ENCODE peak calls at places on chromosomes 6 and 20, in six cellular contexts. Y is dorsolateral prefrontal cortex, V is esophagus squamous epithelium, M is endothelial cell, W is upper lobe of left lung, A is AG10803. K is an unnamed sample.

GRCh38 chr6:5471044-5471443 is 209.7 kb downstream of the FARS2 start:
- DNase-seq in Y (no peak), V (no peak), M (peak; percentile 70), W (no peak), A (peak; percentile 66), K (no peak)

GRCh38 chr6:81683928-81684327 is 68.6 kb downstream of the TENT5A start:
- DNase-seq in Y (no peak), V (no peak), M (no peak), W (no peak), A (peak; percentile 3), K (no peak)

GRCh38 chr6:136290406-136291010 is 862 bp upstream of the BCLAF1 start:
- DNase-seq in Y (peak; percentile 75), V (peak; percentile 41), M (peak; percentile 49), W (peak; percentile 60), A (peak; percentile 96), K (peak; percentile 26)

GRCh38 chr6:166637806-166638458 is 10.9 kb upstream of the RPS6KA2 start:
- DNase-seq in Y (no peak), V (no peak), M (no peak), W (peak; percentile 69), A (no peak), K (no peak)

GRCh38 chr20:8398289-8399051 is 266.4 kb downstream of the PLCB1 start:
- DNase-seq in Y (no peak), V (no peak), M (no peak), W (no peak), A (no peak), K (no peak)

GRCh38 chr20:46130534-46130933 is 12.4 kb downstream of the CD40 start:
- DNase-seq in Y (peak; percentile 31), V (no peak), M (no peak), W (no peak), A (no peak), K (no peak)

GRCh38 chr6:42714098-42714761 is 8.2 kb downstream of the PRPH2 start:
- DNase-seq in Y (no peak), V (no peak), M (no peak), W (no peak), A (no peak), K (no peak)

GRCh38 chr6:153965996-153966395 is 73.0 kb upstream of the OPRM1 start:
- DNase-seq in Y (no peak), V (no peak), M (no peak), W (no peak), A (peak; percentile 7), K (no peak)

GRCh38 chr6:130575971-130576370 is 210.2 kb downstream of the TMEM200A start:
- DNase-seq in Y (no peak), V (no peak), M (no peak), W (no peak), A (no peak), K (no peak)

GRCh38 chr6:17258763-17259162 is 22.4 kb upstream of the RBM24 start:
- DNase-seq in Y (no peak), V (no peak), M (no peak), W (no peak), A (no peak), K (no peak)

GRCh38 chr20:36824142-36824940 is 50.8 kb upstream of the DSN1 start:
- DNase-seq in Y (no peak), V (no peak), M (no peak), W (no peak), A (no peak), K (no peak)

GRCh38 chr6:146620655-146621054 is 21.9 kb downstream of the ADGB start:
- DNase-seq in Y (no peak), V (no peak), M (no peak), W (no peak), A (peak; percentile 2), K (no peak)

DNA sequence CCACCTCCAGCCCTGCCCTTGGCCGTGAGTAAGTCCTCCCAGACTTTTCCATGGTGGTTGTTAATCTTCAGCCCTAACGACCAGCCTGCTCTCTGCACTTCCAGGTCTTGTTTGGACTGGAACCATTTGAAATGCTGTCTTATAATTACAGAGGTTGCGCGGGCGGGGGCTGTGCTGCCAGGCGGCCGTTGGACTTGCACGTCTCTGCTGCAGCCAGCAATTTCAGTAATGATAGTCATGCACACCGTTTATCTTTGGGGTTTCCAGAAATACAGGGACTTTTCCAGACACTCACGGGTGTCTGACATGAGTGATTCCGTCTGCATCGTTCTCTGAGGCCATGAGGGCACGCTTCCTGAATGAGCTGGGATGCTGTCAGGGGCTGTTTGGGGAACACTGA is 118.2 kb downstream of the BMP7 start:
- DNase-seq in Y (no peak), V (no peak), M (no peak), W (peak; percentile 60), A (no peak), K (no peak)
- TF ChIP-seq CTCF in Y (no peak), V (no peak), M (no peak), W (no peak), A (no peak), K (no peak)

DNA sequence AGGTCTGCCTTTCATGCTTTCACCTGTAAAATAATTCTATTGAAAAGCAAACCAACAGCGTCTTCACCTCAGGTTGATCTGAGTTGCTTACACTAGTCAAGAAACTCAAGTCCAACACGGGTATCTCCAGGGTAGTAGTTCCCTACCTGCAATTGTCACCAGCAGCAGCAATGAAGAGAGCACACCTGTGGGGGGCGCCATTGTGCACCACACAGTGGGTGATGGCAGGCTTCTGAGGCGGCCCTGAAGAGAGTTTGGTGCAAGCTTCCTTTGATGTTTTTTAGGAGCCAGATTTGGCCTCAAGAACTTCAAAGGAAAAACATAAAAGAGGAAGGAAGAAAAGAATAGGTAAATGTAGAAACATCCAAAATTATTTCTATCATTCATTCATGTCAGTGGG is 45.1 kb downstream of the KIAA0319 start:
- DNase-seq in Y (no peak), V (no peak), M (no peak), W (no peak), A (no peak), K (no peak)
- TF ChIP-seq CTCF in Y (no peak), V (no peak), M (no peak), W (no peak), A (no peak), K (no peak)

GRCh38 chr20:41480054-41480770 is 113.6 kb upstream of the EMILIN3 start:
- DNase-seq in Y (no peak), V (no peak), M (no peak), W (no peak), A (no peak), K (no peak)
- TF ChIP-seq CTCF in Y (no peak), V (no peak), M (no peak), W (no peak), A (no peak), K (no peak)

GRCh38 chr6:104201557-104201956 is 658.2 kb downstream of the HACE1 start:
- DNase-seq in Y (no peak), V (no peak), M (no peak), W (no peak), A (no peak), K (no peak)
- TF ChIP-seq CTCF in Y (no peak), V (no peak), M (no peak), W (no peak), A (no peak), K (no peak)

GRCh38 chr6:692858-693736 is at the start of gene EXOC2:
- DNase-seq in Y (peak; percentile 79), V (peak; percentile 18), M (peak; percentile 89), W (peak; percentile 97), A (peak; percentile 83), K (peak; percentile 39)
- TF ChIP-seq CTCF in Y (peak; percentile 20), V (no peak), M (no peak), W (no peak), A (peak; percentile 24), K (no peak)

GRCh38 chr20:14307956-14308355 is 29.5 kb downstream of the FLRT3 start:
- DNase-seq in Y (no peak), V (no peak), M (no peak), W (no peak), A (no peak), K (no peak)

GRCh38 chr20:14303106-14303505 is 34.3 kb downstream of the FLRT3 start:
- DNase-seq in Y (no peak), V (no peak), M (no peak), W (no peak), A (no peak), K (no peak)

DNA sequence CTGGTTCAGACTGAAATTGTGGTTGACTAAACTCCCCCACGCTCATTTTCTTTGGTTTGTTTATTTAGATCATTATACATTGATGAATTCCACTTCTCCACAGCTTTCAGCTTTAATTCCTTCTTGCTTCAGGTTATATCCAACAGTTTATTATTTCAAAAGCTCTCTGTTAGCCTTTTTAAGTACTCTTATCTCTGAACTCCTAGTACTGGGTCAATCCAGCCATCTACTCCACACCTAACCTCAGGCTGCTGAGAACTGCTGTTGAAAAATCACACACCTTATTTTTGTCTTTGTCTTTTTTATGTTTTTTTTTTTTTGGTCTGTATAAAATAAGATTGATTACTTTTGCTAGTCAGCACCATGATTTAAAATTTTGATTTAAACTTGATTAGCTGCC is 32.9 kb downstream of the FLRT3 start:
- DNase-seq in Y (no peak), V (no peak), M (no peak), W (no peak), A (no peak), K (no peak)
- TF ChIP-seq CTCF in Y (no peak), V (no peak), M (no peak), W (no peak), A (no peak), K (no peak)

GRCh38 chr20:17612975-17613327 is 43.1 kb downstream of the DSTN start:
- DNase-seq in Y (no peak), V (no peak), M (no peak), W (no peak), A (no peak), K (no peak)
- TF ChIP-seq CTCF in Y (no peak), V (no peak), M (no peak), W (no peak), A (no peak), K (no peak)

DNA sequence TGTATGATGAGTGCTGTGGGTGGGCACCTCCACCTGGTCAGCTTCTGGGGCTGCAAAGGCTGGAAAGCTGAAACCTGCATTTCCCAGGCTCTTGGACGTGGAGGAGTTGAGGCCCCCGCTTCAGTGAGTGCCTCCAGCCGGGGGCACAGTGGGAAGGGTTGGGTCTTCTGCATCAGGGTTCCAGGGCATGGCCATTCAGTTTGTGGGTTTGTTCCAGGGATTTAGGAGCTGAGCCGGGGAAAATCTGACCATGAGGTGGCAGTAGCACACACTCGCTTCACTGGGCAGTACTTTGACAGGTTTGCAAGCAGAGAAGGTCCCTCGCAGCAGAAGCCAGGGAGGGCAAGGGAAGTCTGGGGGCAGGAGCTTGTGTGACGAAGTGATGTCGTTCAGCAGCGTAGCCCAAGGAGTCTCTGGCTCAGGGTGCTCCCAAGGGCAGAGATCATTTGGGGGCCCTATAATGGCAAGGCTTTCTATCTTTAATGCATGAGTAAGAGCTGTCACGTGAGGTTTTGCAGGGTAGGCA is 69.5 kb upstream of the SULF2 start:
- DNase-seq in Y (no peak), V (no peak), M (peak; percentile 18), W (no peak), A (peak; percentile 43), K (no peak)
- TF ChIP-seq CTCF in Y (no peak), V (peak; percentile 66), M (no peak), W (peak; percentile 13), A (peak; percentile 60), K (no peak)

GRCh38 chr20:43102394-43102793 is 87.3 kb downstream of the PTPRT start:
- DNase-seq in Y (no peak), V (no peak), M (no peak), W (no peak), A (no peak), K (no peak)
- TF ChIP-seq CTCF in Y (no peak), V (no peak), M (no peak), W (no peak), A (no peak), K (no peak)